ENCODE peak calls at places on chromosomes 6 and 20, in four cellular contexts. P, M, Z and I are unnamed samples.

GRCh38 chr6:19472168-19472567 is 365.0 kb upstream of the ID4 start:
- DNase-seq in M (no peak), Z (no peak), P (no peak), I (no peak)

GRCh38 chr6:105797313-105797970 is 288.7 kb upstream of the PRDM1 start:
- DNase-seq in M (no peak), P (no peak), Z (no peak), I (no peak)

GRCh38 chr6:43990275-43990626 is 137.0 kb downstream of the MRPL14 start:
- DNase-seq in M (no peak), Z (no peak), P (no peak), I (no peak)

GRCh38 chr6:139695361-139695760 is 320.9 kb upstream of the CITED2 start:
- DNase-seq in M (no peak), P (no peak), Z (no peak), I (no peak)

GRCh38 chr6:154252676-154253075 is 103.9 kb downstream of the IPCEF1 start:
- DNase-seq in P (no peak), Z (no peak), M (no peak), I (no peak)

GRCh38 chr20:31956556-31957220 is 4.8 kb upstream of the PDRG1 start:
- DNase-seq in Z (no peak), M (no peak), P (no peak), I (no peak)

GRCh38 chr6:2733324-2733723 is 17.4 kb downstream of the MYLK4 start:
- DNase-seq in P (no peak), M (no peak), Z (peak; percentile 84), I (no peak)

GRCh38 chr20:35715611-35716010 is 16.4 kb downstream of the ROMO1 start:
- DNase-seq in P (no peak), M (no peak), Z (no peak), I (no peak)

DNA sequence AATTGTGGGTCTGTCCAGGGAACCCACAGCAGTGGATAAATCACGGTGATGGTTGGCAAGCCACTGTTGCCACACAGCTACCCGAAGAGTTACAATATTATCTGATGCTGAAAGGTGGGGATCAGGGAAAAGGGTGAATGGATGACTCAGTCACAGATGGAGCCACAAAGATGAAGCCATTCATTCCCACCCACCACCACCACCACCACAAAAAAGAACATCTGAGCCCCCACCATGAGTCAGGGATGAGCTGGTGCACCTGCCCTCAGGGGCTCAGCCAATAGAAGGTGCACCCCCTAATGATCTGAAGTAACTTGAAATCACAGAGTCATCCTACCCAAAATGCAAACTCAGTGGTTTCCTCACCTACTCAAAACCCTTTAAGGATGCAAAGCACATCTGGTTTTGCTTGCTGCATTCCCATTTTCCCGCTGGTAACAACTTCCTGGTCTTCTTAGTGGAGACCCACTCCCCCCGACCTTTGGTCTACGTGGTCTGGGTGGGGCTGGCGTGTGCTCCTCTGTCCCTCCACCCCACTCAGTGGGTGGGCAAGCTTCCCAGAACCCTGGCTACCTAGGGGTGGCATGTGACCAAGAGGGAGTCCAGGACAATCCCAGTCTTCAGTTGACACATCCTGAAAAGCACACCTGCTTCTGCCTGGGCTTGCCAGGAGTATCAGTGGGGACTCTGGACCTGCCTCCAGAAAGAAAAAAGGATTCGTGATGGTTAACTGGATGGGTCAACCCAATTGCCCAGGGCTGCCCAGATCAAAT is 125.5 kb downstream of the ANKRD60 start:
- DNase-seq in M (no peak), Z (no peak), P (no peak), I (no peak)
- TF ChIP-seq ZNF274 in M (no peak), Z (no peak), P (no peak), I (no peak)

DNA sequence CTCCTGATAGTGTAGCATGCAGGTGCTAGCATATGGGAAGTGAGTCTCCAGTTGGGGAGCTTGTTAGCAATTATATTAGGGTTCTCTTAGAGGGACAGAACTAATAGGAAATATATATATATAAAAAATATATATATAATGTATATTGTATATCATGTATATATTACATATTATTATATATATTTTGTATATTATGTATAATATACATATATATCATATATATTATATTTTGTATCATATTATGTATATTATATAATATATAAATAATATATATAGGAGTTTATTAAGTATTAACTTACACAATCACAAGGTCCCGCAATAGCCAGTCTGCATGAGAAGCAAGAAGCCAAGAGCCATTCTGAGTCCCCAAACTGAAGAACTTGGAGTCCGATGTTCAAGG is 84.2 kb downstream of the CDYL start:
- DNase-seq in M (no peak), P (no peak), Z (no peak), I (no peak)
- H3K9me3 ChIP-seq in M (no peaks in the 10 kb centered on the region), P (no peaks in the 10 kb centered on the region), Z (peaks cover 14% of the 10 kb centered on the region), I (no peaks in the 10 kb centered on the region)

DNA sequence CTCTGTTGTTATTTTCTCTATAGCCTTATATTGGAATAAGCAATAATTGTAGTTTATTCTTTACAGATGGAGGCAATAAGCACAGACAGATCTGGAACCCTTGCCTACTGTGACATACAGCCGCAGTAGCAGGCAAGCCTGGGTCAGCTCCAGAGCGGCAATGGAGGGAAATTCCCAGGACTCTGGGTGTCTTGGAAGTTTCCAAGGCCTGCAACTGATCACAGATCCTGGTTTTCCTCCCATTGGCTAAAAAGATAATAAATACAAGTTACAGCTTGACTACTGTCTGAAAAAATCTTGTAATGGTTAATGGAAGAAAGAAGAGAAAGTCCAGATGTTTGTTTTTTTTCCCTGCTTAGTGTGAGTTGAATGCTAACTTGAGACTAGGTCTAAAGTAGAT is 307.7 kb downstream of the ALDH8A1 start:
- DNase-seq in M (no peak), Z (no peak), P (no peak), I (no peak)
- TF ChIP-seq SUZ12 in M (no peak), Z (no peak), P (no peak), I (no peak)

DNA sequence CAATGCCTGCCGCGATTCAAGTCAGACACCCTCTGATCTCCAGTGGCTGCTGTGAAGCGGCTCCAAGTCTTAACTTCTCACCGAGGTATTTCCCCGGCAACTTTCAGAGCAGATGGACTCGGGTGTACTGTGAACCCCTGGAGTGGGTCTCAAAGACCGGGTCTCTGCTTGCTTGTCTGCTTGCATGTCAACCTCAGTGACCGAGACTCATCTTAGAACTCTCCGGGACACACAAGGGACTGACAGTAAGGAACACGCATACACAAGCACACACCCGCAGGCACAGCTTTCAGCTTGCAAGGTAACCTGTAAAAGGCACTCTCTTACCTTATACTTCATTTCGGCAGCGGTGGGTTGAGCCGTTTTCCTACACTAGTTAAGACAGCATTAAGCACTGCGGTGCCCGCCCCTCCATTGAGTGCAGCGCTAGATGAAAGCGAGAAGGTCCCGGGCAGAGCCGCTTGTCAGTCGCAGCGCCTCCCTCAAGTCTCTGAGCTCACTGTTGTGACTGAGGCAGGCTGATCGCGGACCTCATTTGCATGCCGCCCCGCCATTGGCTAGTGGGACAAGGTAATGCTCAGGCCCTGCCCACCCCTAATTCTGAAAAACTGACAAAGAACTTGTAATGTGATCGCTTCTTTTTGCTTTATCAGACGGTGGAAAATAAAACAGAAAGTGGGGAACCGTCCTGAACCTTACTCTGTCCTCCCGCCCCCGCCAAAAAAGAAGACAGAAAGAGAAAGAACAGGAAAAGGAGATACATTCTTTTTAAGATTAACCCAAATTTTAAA is at the start of gene NEDD9:
- DNase-seq in Z (peak; percentile 86), M (peak; percentile 82), P (peak; percentile 98), I (peak; percentile 84)
- TF ChIP-seq ZNF274 in Z (no peak), M (no peak), P (peak; percentile 84), I (no peak)

DNA sequence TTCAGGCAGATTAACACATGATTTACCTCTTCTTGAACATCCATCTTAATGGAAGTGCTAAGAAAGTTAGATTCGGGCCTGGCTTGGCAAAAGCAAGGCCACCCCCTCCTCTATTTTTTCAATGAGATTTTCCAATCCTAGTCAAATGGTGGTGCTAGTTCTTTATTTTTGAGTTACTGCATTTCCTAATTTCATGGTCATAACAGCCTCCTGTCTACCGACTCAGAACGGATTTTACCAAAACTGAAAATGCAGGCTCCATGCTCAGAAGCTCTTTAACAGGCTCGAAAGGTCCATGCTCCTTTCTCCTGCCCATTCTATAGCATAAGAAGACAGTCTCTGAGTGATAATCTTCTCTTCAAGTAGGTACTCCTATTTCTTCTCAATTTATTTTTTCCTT is 117.2 kb upstream of the ESR1 start:
- DNase-seq in M (no peak), P (no peak), Z (peak; percentile 11), I (no peak)
- H3K9me3 ChIP-seq in M (no peaks in the 10 kb centered on the region), P (no peaks in the 10 kb centered on the region), Z (peaks cover 5% of the 10 kb centered on the region), I (no peaks in the 10 kb centered on the region)

GRCh38 chr20:4076671-4077070 is 61.3 kb upstream of the RNF24 start:
- DNase-seq in M (no peak), P (no peak), Z (no peak), I (no peak)
- TF ChIP-seq SUZ12 in M (no peak), P (no peak), Z (no peak), I (no peak)

GRCh38 chr20:23142162-23143050 is 56.3 kb upstream of the CD93 start:
- DNase-seq in M (no peak), Z (peak; percentile 45), P (no peak), I (no peak)

GRCh38 chr20:23143098-23143497 is 57.0 kb upstream of the CD93 start:
- DNase-seq in M (no peak), Z (no peak), P (peak; percentile 71), I (no peak)

GRCh38 chr20:23141450-23142161 is 55.5 kb upstream of the CD93 start:
- DNase-seq in P (peak; percentile 35), M (no peak), Z (no peak), I (no peak)

GRCh38 chr20:23139524-23139923 is 53.4 kb upstream of the CD93 start:
- DNase-seq in P (no peak), Z (no peak), M (no peak), I (no peak)

GRCh38 chr20:23141016-23141415 is 54.9 kb upstream of the CD93 start:
- DNase-seq in M (no peak), P (no peak), Z (no peak), I (no peak)
- TF ChIP-seq ZNF274 in M (no peak), P (no peak), Z (no peak), I (no peak)

DNA sequence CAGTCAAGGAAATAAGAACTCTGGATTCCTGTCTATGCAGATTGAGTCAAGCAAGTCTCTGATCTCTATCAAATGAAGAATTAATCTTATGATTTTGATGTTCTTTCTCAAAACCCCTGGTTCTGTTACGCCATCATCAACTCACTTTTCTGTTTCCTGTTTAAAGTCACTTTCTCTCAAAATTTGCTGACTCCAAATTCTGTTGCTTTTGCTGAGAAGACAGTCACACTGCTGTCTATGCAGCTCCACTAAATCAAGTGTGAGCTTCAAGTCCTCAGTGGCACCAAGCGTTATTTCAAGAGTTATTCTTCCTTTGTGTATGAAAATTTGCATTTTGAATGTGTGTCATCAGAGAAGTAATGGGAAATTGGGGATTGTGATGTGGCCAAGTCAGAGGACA is 663.3 kb downstream of the KIF16B start:
- DNase-seq in Z (no peak), P (no peak), M (no peak), I (no peak)
- H3K9me3 ChIP-seq in Z (no peaks in the 10 kb centered on the region), P (peaks cover 64% of the 10 kb centered on the region), M (no peaks in the 10 kb centered on the region), I (no peaks in the 10 kb centered on the region)

GRCh38 chr6:13488015-13488895 is 855 bp upstream of the GFOD1 start:
- DNase-seq in M (no peak), Z (no peak), P (no peak), I (no peak)
- TF ChIP-seq SUZ12 in M (no peak), Z (no peak), P (no peak), I (no peak)